ENCODE peak calls at places on chromosomes 11 and 22, in ten cellular contexts. W is NCI-H2081 treated with DMSO at 0.1 percent for 48 hours; O is stimulated activated CD4-positive, alpha-beta T cell treated with anti-CD3 and anti-CD28 coated beads, Interleukin-12 subunit alpha, Interleukin-12 subunit beta, amount 100 ng/mL, for 48 hours; H is AG09309; Q is heart left ventricle; C is EH; V is NCI-H1092; J is fibroblast of the conjunctiva; A is caudate nucleus; P is NCI-H1436 treated with DMSO at 0.1 percent for 48 hours. X is an unnamed sample.

GRCh38 chr11:117892651-117893050 is 16.2 kb upstream of the FXYD6 start:
- DNase-seq in W (no peak), O (no peak), H (no peak), Q (no peak), C (no peak), V (no peak), J (no peak), A (no peak), P (no peak), X (no peak)

GRCh38 chr11:118078972-118079411 is 2.1 kb downstream of the TMPRSS4 start:
- DNase-seq in W (no peak), O (no peak), H (no peak), Q (no peak), C (no peak), V (no peak), J (no peak), A (no peak), P (no peak), X (no peak)

GRCh38 chr22:43890901-43891331 is 897 bp downstream of the PNPLA5 start:
- DNase-seq in W (no peak), O (no peak), H (no peak), Q (no peak), C (no peak), V (no peak), J (no peak), A (no peak), P (no peak), X (no peak)

GRCh38 chr11:111177037-111177988 is 68.2 kb upstream of the POU2AF2 start:
- DNase-seq in W (no peak), O (no peak), H (no peak), Q (no peak), C (no peak), V (no peak), J (no peak), A (no peak), P (no peak), X (no peak)

GRCh38 chr11:79336740-79337517 is 103.9 kb downstream of the TENM4 start:
- DNase-seq in W (no peak), O (no peak), H (no peak), Q (no peak), C (no peak), V (no peak), J (no peak), A (no peak), P (no peak), X (no peak)

GRCh38 chr22:42885446-42885845 is 28.4 kb upstream of the ARFGAP3 start:
- DNase-seq in W (no peak), O (no peak), H (no peak), Q (no peak), C (peak), V (no peak), J (no peak), A (no peak), P (no peak), X (no peak)

GRCh38 chr11:119721129-119722120 is 7.6 kb downstream of the NECTIN1 start:
- DNase-seq in W (no peak), O (no peak), H (no peak), Q (peak), C (peak), V (no peak), J (no peak), A (no peak), P (no peak), X (no peak)

GRCh38 chr11:64755681-64756361 is 4.0 kb downstream of the PYGM start:
- DNase-seq in W (no peak), O (no peak), H (no peak), Q (peak), C (no peak), V (no peak), J (no peak), A (no peak), P (no peak), X (no peak)

GRCh38 chr11:124935548-124936514 is at the start of gene HEPACAM:
- DNase-seq in W (no peak), O (no peak), H (no peak), Q (no peak), C (no peak), V (no peak), J (no peak), A (peak), P (no peak), X (no peak)

GRCh38 chr11:116199182-116199581 is 573.6 kb downstream of the BUD13 start:
- DNase-seq in W (peak), O (no peak), H (no peak), Q (peak), C (no peak), V (peak), J (no peak), A (no peak), P (peak), X (no peak)

GRCh38 chr11:34667810-34668582 is 47.1 kb downstream of the EHF start:
- DNase-seq in W (peak), O (no peak), H (no peak), Q (no peak), C (no peak), V (peak), J (no peak), A (no peak), P (no peak), X (no peak)

GRCh38 chr11:64996710-64997380 is at the start of gene BATF2:
- DNase-seq in W (no peak), O (no peak), H (peak), Q (peak), C (peak), V (peak), J (no peak), A (peak), P (peak), X (no peak)

GRCh38 chr11:70503201-70503877 is 105.0 kb downstream of the CTTN start:
- DNase-seq in W (peak), O (no peak), H (no peak), Q (peak), C (no peak), V (peak), J (no peak), A (no peak), P (no peak), X (no peak)

GRCh38 chr11:1300569-1301187 is 8.8 kb downstream of the TOLLIP start:
- DNase-seq in W (no peak), O (no peak), H (no peak), Q (no peak), C (no peak), V (no peak), J (no peak), A (no peak), P (no peak), X (no peak)

GRCh38 chr22:29848115-29848514 is 10.0 kb upstream of the ASCC2 start:
- DNase-seq in W (no peak), O (no peak), H (no peak), Q (no peak), C (no peak), V (no peak), J (no peak), A (no peak), P (no peak), X (no peak)

GRCh38 chr22:29733362-29734322 is 13.8 kb downstream of the CABP7 start:
- DNase-seq in W (no peak), O (no peak), H (no peak), Q (peak), C (no peak), V (peak), J (no peak), A (no peak), P (peak), X (no peak)

GRCh38 chr11:132623496-132623895 is 908.8 kb downstream of the OPCML start:
- DNase-seq in W (peak), O (no peak), H (no peak), Q (no peak), C (no peak), V (peak), J (no peak), A (no peak), P (no peak), X (no peak)

GRCh38 chr11:47946682-47947575 is 33.4 kb upstream of the PTPRJ start:
- DNase-seq in W (no peak), O (peak), H (peak), Q (peak), C (peak), V (no peak), J (peak), A (no peak), P (no peak), X (peak)

GRCh38 chr11:120546312-120547205 is 35.0 kb downstream of the GRIK4 start:
- DNase-seq in W (no peak), O (no peak), H (peak), Q (peak), C (peak), V (no peak), J (peak), A (no peak), P (no peak), X (peak)

GRCh38 chr11:3231550-3231850 is 717 bp downstream of the MRGPRE start:
- DNase-seq in W (no peak), O (no peak), H (no peak), Q (no peak), C (no peak), V (no peak), J (no peak), A (no peak), P (no peak), X (no peak)

GRCh38 chr11:114082415-114082748 is 22.9 kb downstream of the ZBTB16 start:
- DNase-seq in W (no peak), O (no peak), H (no peak), Q (peak), C (peak), V (no peak), J (no peak), A (no peak), P (no peak), X (no peak)

GRCh38 chr11:1076061-1076665 is 1.5 kb downstream of the MUC2 start:
- DNase-seq in W (no peak), O (no peak), H (no peak), Q (peak), C (no peak), V (no peak), J (no peak), A (no peak), P (no peak), X (no peak)

GRCh38 chr11:6321961-6322362 is 1.7 kb upstream of the CAVIN3 start:
- DNase-seq in W (peak), O (no peak), H (no peak), Q (no peak), C (peak), V (no peak), J (no peak), A (no peak), P (no peak), X (no peak)

GRCh38 chr11:77596626-77597025 is 6.9 kb downstream of the AQP11 start:
- DNase-seq in W (no peak), O (no peak), H (peak), Q (no peak), C (peak), V (no peak), J (peak), A (no peak), P (no peak), X (peak)

GRCh38 chr11:37762079-37762478 is 1164.0 kb upstream of the RAG2 start:
- DNase-seq in W (no peak), O (no peak), H (no peak), Q (no peak), C (no peak), V (no peak), J (no peak), A (no peak), P (no peak), X (no peak)

GRCh38 chr22:29346659-29347058 is 31.2 kb upstream of the RASL10A start:
- DNase-seq in W (no peak), O (no peak), H (no peak), Q (no peak), C (no peak), V (no peak), J (no peak), A (no peak), P (no peak), X (no peak)

GRCh38 chr11:126129681-126130671 is 67.3 kb upstream of the CDON start:
- DNase-seq in W (no peak), O (no peak), H (no peak), Q (no peak), C (no peak), V (peak), J (no peak), A (no peak), P (no peak), X (no peak)

GRCh38 chr22:38267086-38267485 is 5.7 kb downstream of the TMEM184B start:
- DNase-seq in W (no peak), O (peak), H (no peak), Q (peak), C (peak), V (no peak), J (no peak), A (no peak), P (no peak), X (no peak)

GRCh38 chr22:37931893-37932389 is 21.5 kb downstream of the C22orf23 start:
- DNase-seq in W (no peak), O (no peak), H (no peak), Q (no peak), C (no peak), V (no peak), J (no peak), A (no peak), P (no peak), X (no peak)

GRCh38 chr11:11349870-11350325 is 3.2 kb downstream of the CSNK2A3 start:
- DNase-seq in W (no peak), O (no peak), H (peak), Q (no peak), C (peak), V (no peak), J (peak), A (no peak), P (no peak), X (peak)

GRCh38 chr22:20843501-20843900 is 15.1 kb downstream of the PI4KA start:
- DNase-seq in W (no peak), O (no peak), H (no peak), Q (no peak), C (no peak), V (no peak), J (no peak), A (no peak), P (no peak), X (no peak)

GRCh38 chr11:67438121-67438902 is 830 bp upstream of the PTPRCAP start:
- DNase-seq in W (no peak), O (peak), H (no peak), Q (peak), C (no peak), V (no peak), J (no peak), A (no peak), P (no peak), X (no peak)

GRCh38 chr11:121048464-121049233 is 24.7 kb downstream of the TBCEL start:
- DNase-seq in W (no peak), O (no peak), H (no peak), Q (no peak), C (no peak), V (no peak), J (no peak), A (no peak), P (no peak), X (no peak)

GRCh38 chr11:95487391-95487790 is 256.4 kb upstream of the SESN3 start:
- DNase-seq in W (no peak), O (no peak), H (no peak), Q (no peak), C (no peak), V (no peak), J (no peak), A (no peak), P (no peak), X (no peak)

GRCh38 chr22:35359380-35360065 is 21.4 kb upstream of the HMOX1 start:
- DNase-seq in W (no peak), O (no peak), H (no peak), Q (no peak), C (peak), V (no peak), J (no peak), A (no peak), P (no peak), X (no peak)

X was measured in AG04449.